ENCODE peak calls at places on chromosome 3, in seven cellular contexts. E is body of pancreas, P is vagina, W is testis, R is ovary, I is transverse colon, J is heart left ventricle. K is an unnamed sample.

GRCh38 chr3:118369892-118370491 is 664.7 kb downstream of the IGSF11 start:
- DNase-seq in E (no peak), P (no peak), W (no peak), R (no peak), I (no peak), J (no peak), K (no peak)

GRCh38 chr3:192275741-192276355 is 451.5 kb downstream of the FGF12 start:
- DNase-seq in E (no peak), P (no peak), W (no peak), R (no peak), I (no peak), J (no peak), K (no peak)

GRCh38 chr3:117322866-117323265 is 613.3 kb downstream of the TUSC7 start:
- DNase-seq in E (no peak), P (no peak), W (no peak), R (no peak), I (no peak), J (no peak), K (no peak)

GRCh38 chr3:66037330-66037985 is 1.3 kb downstream of the MAGI1 start:
- DNase-seq in E (peak), P (no peak), W (peak), R (peak), I (peak), J (peak), K (peak)

GRCh38 chr3:187986514-187986934 is 167.4 kb upstream of the LPP start:
- DNase-seq in E (no peak), P (no peak), W (no peak), R (no peak), I (no peak), J (no peak), K (no peak)

GRCh38 chr3:153621988-153622387 is 460.0 kb downstream of the RAP2B start:
- DNase-seq in E (no peak), P (no peak), W (no peak), R (no peak), I (no peak), J (no peak), K (no peak)

GRCh38 chr3:47892284-47892683 is 89.3 kb downstream of the DHX30 start:
- DNase-seq in E (no peak), P (no peak), W (no peak), R (no peak), I (no peak), J (no peak), K (no peak)

GRCh38 chr3:177929310-177929709 is 606.9 kb upstream of the KCNMB2 start:
- DNase-seq in E (no peak), P (no peak), W (no peak), R (no peak), I (no peak), J (no peak), K (no peak)

GRCh38 chr3:186839874-186840641 is 2.5 kb upstream of the ADIPOQ start:
- DNase-seq in E (no peak), P (peak), W (no peak), R (no peak), I (no peak), J (no peak), K (no peak)

GRCh38 chr3:31399270-31399669 is 133.5 kb upstream of the STT3B start:
- DNase-seq in E (no peak), P (no peak), W (no peak), R (no peak), I (no peak), J (no peak), K (no peak)

GRCh38 chr3:171790574-171790897 is 19.7 kb downstream of the PLD1 start:
- DNase-seq in E (no peak), P (no peak), W (no peak), R (no peak), I (no peak), J (no peak), K (no peak)

GRCh38 chr3:155323063-155323666 is 29.7 kb upstream of the STRIT1 start:
- DNase-seq in E (peak), P (no peak), W (peak), R (no peak), I (peak), J (no peak), K (no peak)

GRCh38 chr3:124584245-124584551 is 146.1 kb upstream of the UMPS start:
- DNase-seq in E (no peak), P (no peak), W (no peak), R (no peak), I (no peak), J (no peak), K (no peak)

GRCh38 chr3:124587053-124587408 is 143.2 kb upstream of the UMPS start:
- DNase-seq in E (peak), P (no peak), W (no peak), R (no peak), I (no peak), J (no peak), K (peak)

GRCh38 chr3:124582621-124583437 is 147.4 kb upstream of the UMPS start:
- DNase-seq in E (no peak), P (no peak), W (no peak), R (no peak), I (no peak), J (no peak), K (no peak)

GRCh38 chr3:124586126-124587052 is 143.9 kb upstream of the UMPS start:
- DNase-seq in E (peak), P (no peak), W (no peak), R (no peak), I (no peak), J (no peak), K (peak)

DNA sequence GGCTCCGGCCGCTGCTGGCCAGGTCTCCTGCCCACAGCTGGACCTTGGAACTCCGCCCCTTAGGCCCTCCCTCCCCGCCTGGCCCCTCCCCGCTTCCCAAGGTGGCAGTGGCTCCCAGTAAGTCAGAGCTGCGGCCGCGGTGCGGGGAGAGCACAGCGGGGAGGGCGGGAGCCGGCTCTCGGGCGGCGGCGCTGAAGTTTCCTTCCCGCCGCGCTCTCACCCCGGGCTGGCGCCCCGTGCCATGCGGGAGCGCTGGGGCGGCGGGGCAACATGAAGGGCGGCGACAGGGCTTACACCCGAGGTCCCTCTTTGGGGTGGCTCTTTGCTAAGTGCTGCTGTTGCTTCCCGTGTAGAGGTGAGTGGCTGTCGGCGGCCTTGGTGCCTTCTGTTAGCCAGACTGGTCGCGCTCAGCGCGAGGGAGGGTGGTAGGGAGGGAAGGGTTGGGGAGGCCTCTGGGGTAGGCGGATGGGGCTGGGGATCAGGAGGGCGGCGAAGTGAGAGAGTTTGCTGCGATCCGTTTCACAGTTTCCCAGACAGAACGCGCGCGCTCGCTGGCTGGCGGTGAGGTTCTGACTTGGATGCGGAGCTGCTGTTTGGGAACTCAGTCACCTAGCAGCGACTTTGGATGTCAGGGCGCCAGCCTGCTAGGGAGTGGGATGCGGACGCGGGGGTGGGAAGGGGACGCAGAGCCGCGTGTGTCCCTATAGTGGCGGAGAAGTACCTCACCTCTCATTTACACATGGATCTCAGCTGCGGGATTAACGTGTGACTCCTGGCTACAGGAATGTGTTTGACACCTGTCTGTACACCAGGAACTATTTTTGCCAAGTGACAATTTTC is 145.5 kb upstream of the UMPS start:
- DNase-seq in E (peak), P (no peak), W (peak), R (peak), I (peak), J (peak), K (peak)
- TF ChIP-seq POLR2A in E (peak), P (no peak), W (no peak), R (no peak), I (peak), J (peak), K (peak)

GRCh38 chr3:138063416-138063815 is 52.0 kb downstream of the DZIP1L start:
- DNase-seq in E (no peak), P (no peak), W (no peak), R (no peak), I (no peak), J (no peak), K (no peak)

GRCh38 chr3:138062626-138063025 is 52.7 kb downstream of the CLDN18 start:
- DNase-seq in E (no peak), P (no peak), W (no peak), R (no peak), I (no peak), J (no peak), K (no peak)

GRCh38 chr3:138059261-138059660 is 49.3 kb downstream of the CLDN18 start:
- DNase-seq in E (no peak), P (no peak), W (no peak), R (no peak), I (no peak), J (no peak), K (no peak)

GRCh38 chr3:138062037-138062436 is 52.1 kb downstream of the CLDN18 start:
- DNase-seq in E (no peak), P (no peak), W (no peak), R (no peak), I (no peak), J (no peak), K (no peak)

GRCh38 chr3:138060792-138061191 is 50.8 kb downstream of the CLDN18 start:
- DNase-seq in E (no peak), P (no peak), W (no peak), R (no peak), I (no peak), J (no peak), K (no peak)
- H3K4me3 ChIP-seq in E (no peak), P (no peak), W (no peak), R (no peak), I (no peak), J (no peak), K (no peak)

DNA sequence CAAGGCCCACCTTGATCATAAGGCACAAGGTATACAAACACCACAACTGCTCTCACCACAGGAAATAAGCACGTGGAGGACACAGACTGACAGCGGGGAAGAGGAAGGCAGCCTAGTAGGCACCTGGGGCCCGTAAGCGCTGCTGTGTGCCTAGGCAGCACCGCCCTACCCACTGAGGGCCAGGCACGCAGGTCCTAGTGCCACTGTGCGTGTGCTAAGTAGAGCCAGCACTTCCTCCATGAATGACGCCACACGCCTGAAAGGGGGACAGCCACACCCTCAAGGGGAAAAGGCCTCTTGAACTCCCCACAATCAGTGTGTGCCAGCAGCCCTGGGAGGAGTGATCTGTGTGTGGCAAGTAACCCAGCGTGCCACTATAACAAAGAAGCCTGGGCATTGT is 73.0 kb downstream of the ATP1B3 start:
- DNase-seq in E (no peak), P (no peak), W (peak), R (no peak), I (no peak), J (no peak), K (no peak)
- TF ChIP-seq POLR2A in E (no peak), P (no peak), W (no peak), R (no peak), I (no peak), J (no peak), K (no peak)

GRCh38 chr3:10565814-10566213 is 60.4 kb upstream of the ATP2B2 start:
- DNase-seq in E (no peak), P (no peak), W (no peak), R (no peak), I (no peak), J (no peak), K (no peak)
- H3K4me3 ChIP-seq in E (no peak), P (no peak), W (no peak), R (no peak), I (no peak), J (no peak), K (no peak)

GRCh38 chr3:58073315-58074125 is 65.3 kb downstream of the FLNB start:
- DNase-seq in E (no peak), P (no peak), W (no peak), R (no peak), I (no peak), J (no peak), K (no peak)

GRCh38 chr3:58071480-58071971 is 63.3 kb downstream of the FLNB start:
- DNase-seq in E (peak), P (no peak), W (no peak), R (no peak), I (no peak), J (no peak), K (no peak)

GRCh38 chr3:58074997-58075396 is 66.8 kb downstream of the FLNB start:
- DNase-seq in E (no peak), P (no peak), W (no peak), R (no peak), I (no peak), J (no peak), K (no peak)

GRCh38 chr3:58074126-58074715 is 66.0 kb downstream of the FLNB start:
- DNase-seq in E (no peak), P (no peak), W (no peak), R (no peak), I (no peak), J (no peak), K (no peak)

GRCh38 chr3:58072046-58072445 is 63.8 kb downstream of the FLNB start:
- DNase-seq in E (no peak), P (no peak), W (no peak), R (no peak), I (no peak), J (no peak), K (no peak)
- TF ChIP-seq POLR2A in E (no peak), P (no peak), W (no peak), R (no peak), I (no peak), J (no peak), K (no peak)

GRCh38 chr3:11770105-11770476 is 76.6 kb downstream of the TAMM41 start:
- DNase-seq in E (no peak), P (no peak), W (no peak), R (no peak), I (no peak), J (no peak), K (no peak)
- H3K4me3 ChIP-seq in E (no peak), P (peak), W (no peak), R (no peak), I (no peak), J (no peak), K (no peak)

GRCh38 chr3:15206662-15207576 is 873 bp downstream of the CAPN7 start:
- DNase-seq in E (peak), P (no peak), W (peak), R (peak), I (peak), J (peak), K (peak)
- TF ChIP-seq POLR2A in E (peak), P (no peak), W (no peak), R (no peak), I (no peak), J (no peak), K (no peak)

GRCh38 chr3:71244153-71245051 is 339.1 kb downstream of the FOXP1 start:
- DNase-seq in E (no peak), P (no peak), W (no peak), R (peak), I (peak), J (peak), K (no peak)
- H3K4me3 ChIP-seq in E (no peak), P (peak), W (no peak), R (peak), I (peak), J (no peak), K (peak)

GRCh38 chr3:129399895-129400357 is 28.5 kb downstream of the EFCAB12 start:
- DNase-seq in E (no peak), P (no peak), W (peak), R (no peak), I (no peak), J (no peak), K (no peak)
- TF ChIP-seq POLR2A in E (peak), P (no peak), W (no peak), R (peak), I (peak), J (no peak), K (no peak)

DNA sequence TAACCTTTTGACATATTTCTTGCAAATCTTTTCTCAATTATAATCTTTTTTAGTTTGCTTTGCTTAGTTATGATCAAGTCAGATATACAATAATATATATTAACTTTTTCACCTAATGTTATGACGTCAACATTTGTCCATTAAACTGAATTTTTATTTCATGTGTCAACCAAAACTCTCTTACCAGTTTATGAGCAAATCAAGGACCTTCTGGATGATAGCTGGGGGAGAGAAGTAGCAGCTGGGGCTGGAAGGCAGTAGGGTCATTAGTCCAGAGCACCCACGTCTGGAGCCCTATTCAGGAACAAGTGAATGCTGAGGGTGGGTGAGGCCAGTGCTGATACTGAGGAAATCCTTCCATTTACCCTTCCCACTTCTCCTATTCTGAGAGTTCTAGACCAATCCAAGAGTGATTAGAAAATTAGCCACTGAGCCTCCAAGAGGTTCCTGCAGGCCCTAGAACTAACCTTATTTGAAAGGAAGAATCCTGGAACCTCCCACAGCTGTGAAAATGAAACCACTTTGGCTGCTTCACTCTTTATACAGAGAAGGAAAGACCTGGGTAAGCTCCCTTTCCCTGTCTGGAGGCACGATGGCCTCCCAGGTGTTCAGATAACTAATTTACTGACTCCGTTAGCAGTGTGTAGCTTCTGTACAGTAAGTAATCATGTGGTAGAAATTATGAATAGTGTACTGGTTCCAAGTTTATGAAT is 46.2 kb upstream of the VILL start:
- DNase-seq in E (no peak), P (no peak), W (no peak), R (no peak), I (no peak), J (no peak), K (no peak)
- H3K4me3 ChIP-seq in E (no peak), P (no peak), W (no peak), R (no peak), I (no peak), J (no peak), K (no peak)

K was measured in stomach.